ENCODE peak calls at places on chromosome 14, in ten cellular contexts. One of them, this sample, is unnamed.

GRCh38 chr14:62777510-62777909 is 267.7 kb downstream of the KCNH5 start:
- DNase-seq in testis: no peak
- DNase-seq in CD4-positive, CD25-positive, alpha-beta regulatory T cell: no peak
- DNase-seq in OCI-LY7: no peak
- DNase-seq in aorta: no peak
- DNase-seq in AG04450: no peak
- DNase-seq in mucosa of descending colon: no peak
- DNase-seq in GM04503: no peak
- DNase-seq in HTR-8/SVneo: no peak
- DNase-seq in K562: no peak
- DNase-seq in this sample: no peak

GRCh38 chr14:29637406-29637805 is 290.2 kb downstream of the PRKD1 start:
- DNase-seq in testis: peak; percentile 90
- DNase-seq in CD4-positive, CD25-positive, alpha-beta regulatory T cell: no peak
- DNase-seq in OCI-LY7: no peak
- DNase-seq in aorta: peak; percentile 59
- DNase-seq in AG04450: no peak
- DNase-seq in mucosa of descending colon: no peak
- DNase-seq in GM04503: peak; percentile 34
- DNase-seq in HTR-8/SVneo: no peak
- DNase-seq in K562: no peak
- DNase-seq in this sample: no peak

GRCh38 chr14:36556811-36557433 is 25.5 kb downstream of the NKX2-8 start:
- DNase-seq in testis: peak; percentile 27
- DNase-seq in CD4-positive, CD25-positive, alpha-beta regulatory T cell: no peak
- DNase-seq in OCI-LY7: peak; percentile 30
- DNase-seq in aorta: no peak
- DNase-seq in AG04450: no peak
- DNase-seq in mucosa of descending colon: no peak
- DNase-seq in GM04503: no peak
- DNase-seq in HTR-8/SVneo: peak; percentile 31
- DNase-seq in K562: peak; percentile 23
- DNase-seq in this sample: no peak

GRCh38 chr14:104227806-104228205 is 89.4 kb downstream of the KIF26A start:
- DNase-seq in testis: no peak
- DNase-seq in CD4-positive, CD25-positive, alpha-beta regulatory T cell: no peak
- DNase-seq in OCI-LY7: peak; percentile 33
- DNase-seq in aorta: no peak
- DNase-seq in AG04450: no peak
- DNase-seq in mucosa of descending colon: peak; percentile 25
- DNase-seq in GM04503: no peak
- DNase-seq in HTR-8/SVneo: no peak
- DNase-seq in K562: no peak
- DNase-seq in this sample: no peak

GRCh38 chr14:99659333-99659741 is 14.4 kb downstream of the HHIPL1 start:
- DNase-seq in testis: no peak
- DNase-seq in CD4-positive, CD25-positive, alpha-beta regulatory T cell: no peak
- DNase-seq in OCI-LY7: no peak
- DNase-seq in aorta: no peak
- DNase-seq in AG04450: no peak
- DNase-seq in mucosa of descending colon: no peak
- DNase-seq in GM04503: no peak
- DNase-seq in HTR-8/SVneo: no peak
- DNase-seq in K562: no peak
- DNase-seq in this sample: no peak

GRCh38 chr14:29682789-29683188 is 244.9 kb downstream of the PRKD1 start:
- DNase-seq in testis: no peak
- DNase-seq in CD4-positive, CD25-positive, alpha-beta regulatory T cell: no peak
- DNase-seq in OCI-LY7: no peak
- DNase-seq in aorta: peak; percentile 41
- DNase-seq in AG04450: no peak
- DNase-seq in mucosa of descending colon: no peak
- DNase-seq in GM04503: no peak
- DNase-seq in HTR-8/SVneo: no peak
- DNase-seq in K562: no peak
- DNase-seq in this sample: no peak

GRCh38 chr14:105879503-105879866 is 353.1 kb downstream of the TMEM121 start:
- DNase-seq in testis: no peak
- DNase-seq in CD4-positive, CD25-positive, alpha-beta regulatory T cell: no peak
- DNase-seq in OCI-LY7: no peak
- DNase-seq in aorta: no peak
- DNase-seq in AG04450: no peak
- DNase-seq in mucosa of descending colon: no peak
- DNase-seq in GM04503: no peak
- DNase-seq in HTR-8/SVneo: no peak
- DNase-seq in K562: no peak
- DNase-seq in this sample: no peak

GRCh38 chr14:80955434-80955939 is at the start of gene TSHR:
- DNase-seq in testis: no peak
- DNase-seq in CD4-positive, CD25-positive, alpha-beta regulatory T cell: no peak
- DNase-seq in OCI-LY7: peak; percentile 69
- DNase-seq in aorta: no peak
- DNase-seq in AG04450: no peak
- DNase-seq in mucosa of descending colon: no peak
- DNase-seq in GM04503: no peak
- DNase-seq in HTR-8/SVneo: no peak
- DNase-seq in K562: peak; percentile 4
- DNase-seq in this sample: no peak

GRCh38 chr14:105465209-105466031 is 9.2 kb upstream of the CRIP2 start:
- DNase-seq in testis: no peak
- DNase-seq in CD4-positive, CD25-positive, alpha-beta regulatory T cell: no peak
- DNase-seq in OCI-LY7: no peak
- DNase-seq in aorta: no peak
- DNase-seq in AG04450: no peak
- DNase-seq in mucosa of descending colon: no peak
- DNase-seq in GM04503: no peak
- DNase-seq in HTR-8/SVneo: no peak
- DNase-seq in K562: no peak
- DNase-seq in this sample: peak; percentile 27

GRCh38 chr14:90522585-90523191 is 125.9 kb downstream of the CALM1 start:
- DNase-seq in testis: peak; percentile 96
- DNase-seq in CD4-positive, CD25-positive, alpha-beta regulatory T cell: no peak
- DNase-seq in OCI-LY7: no peak
- DNase-seq in aorta: peak; percentile 85
- DNase-seq in AG04450: no peak
- DNase-seq in mucosa of descending colon: peak; percentile 52
- DNase-seq in GM04503: no peak
- DNase-seq in HTR-8/SVneo: no peak
- DNase-seq in K562: no peak
- DNase-seq in this sample: no peak

GRCh38 chr14:82075566-82075965 is 541.9 kb upstream of the SEL1L start:
- DNase-seq in testis: peak; percentile 64
- DNase-seq in CD4-positive, CD25-positive, alpha-beta regulatory T cell: no peak
- DNase-seq in OCI-LY7: peak; percentile 31
- DNase-seq in aorta: peak; percentile 51
- DNase-seq in AG04450: no peak
- DNase-seq in mucosa of descending colon: no peak
- DNase-seq in GM04503: no peak
- DNase-seq in HTR-8/SVneo: no peak
- DNase-seq in K562: no peak
- DNase-seq in this sample: no peak

GRCh38 chr14:102786758-102787157 is 9.5 kb downstream of the TRAF3 start:
- DNase-seq in testis: no peak
- DNase-seq in CD4-positive, CD25-positive, alpha-beta regulatory T cell: no peak
- DNase-seq in OCI-LY7: no peak
- DNase-seq in aorta: no peak
- DNase-seq in AG04450: no peak
- DNase-seq in mucosa of descending colon: no peak
- DNase-seq in GM04503: no peak
- DNase-seq in HTR-8/SVneo: no peak
- DNase-seq in K562: no peak
- DNase-seq in this sample: no peak

GRCh38 chr14:89617142-89617460 is 200.1 kb upstream of the FOXN3 start:
- DNase-seq in testis: no peak
- DNase-seq in CD4-positive, CD25-positive, alpha-beta regulatory T cell: no peak
- DNase-seq in OCI-LY7: no peak
- DNase-seq in aorta: no peak
- DNase-seq in AG04450: no peak
- DNase-seq in mucosa of descending colon: no peak
- DNase-seq in GM04503: peak; percentile 1
- DNase-seq in HTR-8/SVneo: no peak
- DNase-seq in K562: no peak
- DNase-seq in this sample: no peak

GRCh38 chr14:72305555-72305954 is 373.3 kb downstream of the RGS6 start:
- DNase-seq in testis: no peak
- DNase-seq in CD4-positive, CD25-positive, alpha-beta regulatory T cell: no peak
- DNase-seq in OCI-LY7: no peak
- DNase-seq in aorta: no peak
- DNase-seq in AG04450: no peak
- DNase-seq in mucosa of descending colon: no peak
- DNase-seq in GM04503: no peak
- DNase-seq in HTR-8/SVneo: no peak
- DNase-seq in K562: no peak
- DNase-seq in this sample: no peak

GRCh38 chr14:62002636-62003035 is 240.4 kb downstream of the SNAPC1 start:
- DNase-seq in testis: no peak
- DNase-seq in CD4-positive, CD25-positive, alpha-beta regulatory T cell: no peak
- DNase-seq in OCI-LY7: no peak
- DNase-seq in aorta: no peak
- DNase-seq in AG04450: no peak
- DNase-seq in mucosa of descending colon: no peak
- DNase-seq in GM04503: no peak
- DNase-seq in HTR-8/SVneo: no peak
- DNase-seq in K562: no peak
- DNase-seq in this sample: peak; percentile 86

GRCh38 chr14:94005324-94005723 is 8.2 kb downstream of the CCDC197 start:
- DNase-seq in testis: no peak
- DNase-seq in CD4-positive, CD25-positive, alpha-beta regulatory T cell: no peak
- DNase-seq in OCI-LY7: peak; percentile 51
- DNase-seq in aorta: no peak
- DNase-seq in AG04450: no peak
- DNase-seq in mucosa of descending colon: no peak
- DNase-seq in GM04503: no peak
- DNase-seq in HTR-8/SVneo: no peak
- DNase-seq in K562: peak; percentile 31
- DNase-seq in this sample: no peak

GRCh38 chr14:23610815-23611289 is 25.3 kb upstream of the DHRS2 start:
- DNase-seq in testis: no peak
- DNase-seq in CD4-positive, CD25-positive, alpha-beta regulatory T cell: no peak
- DNase-seq in OCI-LY7: no peak
- DNase-seq in aorta: no peak
- DNase-seq in AG04450: no peak
- DNase-seq in mucosa of descending colon: no peak
- DNase-seq in GM04503: no peak
- DNase-seq in HTR-8/SVneo: no peak
- DNase-seq in K562: no peak
- DNase-seq in this sample: no peak

GRCh38 chr14:35789651-35790050 is 19.4 kb downstream of the RALGAPA1 start:
- DNase-seq in testis: no peak
- DNase-seq in CD4-positive, CD25-positive, alpha-beta regulatory T cell: no peak
- DNase-seq in OCI-LY7: no peak
- DNase-seq in aorta: no peak
- DNase-seq in AG04450: no peak
- DNase-seq in mucosa of descending colon: no peak
- DNase-seq in GM04503: no peak
- DNase-seq in HTR-8/SVneo: no peak
- DNase-seq in K562: no peak
- DNase-seq in this sample: peak; percentile 61

GRCh38 chr14:68564826-68565760 is 227.8 kb downstream of the ZFP36L1 start:
- DNase-seq in testis: no peak
- DNase-seq in CD4-positive, CD25-positive, alpha-beta regulatory T cell: no peak
- DNase-seq in OCI-LY7: no peak
- DNase-seq in aorta: no peak
- DNase-seq in AG04450: no peak
- DNase-seq in mucosa of descending colon: no peak
- DNase-seq in GM04503: no peak
- DNase-seq in HTR-8/SVneo: no peak
- DNase-seq in K562: peak; percentile 38
- DNase-seq in this sample: peak; percentile 36

GRCh38 chr14:96363751-96364336 is 518 bp downstream of the GSKIP start:
- DNase-seq in testis: peak; percentile 49
- DNase-seq in CD4-positive, CD25-positive, alpha-beta regulatory T cell: no peak
- DNase-seq in OCI-LY7: peak; percentile 61
- DNase-seq in aorta: peak; percentile 63
- DNase-seq in AG04450: no peak
- DNase-seq in mucosa of descending colon: peak; percentile 77
- DNase-seq in GM04503: peak; percentile 35
- DNase-seq in HTR-8/SVneo: peak; percentile 24
- DNase-seq in K562: peak; percentile 13
- DNase-seq in this sample: peak; percentile 63

GRCh38 chr14:63875311-63875710 is 22.5 kb downstream of the SYNE2 start:
- DNase-seq in testis: no peak
- DNase-seq in CD4-positive, CD25-positive, alpha-beta regulatory T cell: no peak
- DNase-seq in OCI-LY7: no peak
- DNase-seq in aorta: no peak
- DNase-seq in AG04450: no peak
- DNase-seq in mucosa of descending colon: no peak
- DNase-seq in GM04503: no peak
- DNase-seq in HTR-8/SVneo: no peak
- DNase-seq in K562: no peak
- DNase-seq in this sample: peak; percentile 60

GRCh38 chr14:89141862-89142261 is 275.2 kb downstream of the FOXN3 start:
- DNase-seq in testis: no peak
- DNase-seq in CD4-positive, CD25-positive, alpha-beta regulatory T cell: no peak
- DNase-seq in OCI-LY7: no peak
- DNase-seq in aorta: no peak
- DNase-seq in AG04450: no peak
- DNase-seq in mucosa of descending colon: no peak
- DNase-seq in GM04503: no peak
- DNase-seq in HTR-8/SVneo: no peak
- DNase-seq in K562: no peak
- DNase-seq in this sample: peak; percentile 58

GRCh38 chr14:101972126-101972785 is 7.9 kb downstream of the DYNC1H1 start:
- DNase-seq in testis: peak; percentile 80
- DNase-seq in CD4-positive, CD25-positive, alpha-beta regulatory T cell: no peak
- DNase-seq in OCI-LY7: no peak
- DNase-seq in aorta: peak; percentile 90
- DNase-seq in AG04450: peak; percentile 98
- DNase-seq in mucosa of descending colon: peak; percentile 79
- DNase-seq in GM04503: peak; percentile 99
- DNase-seq in HTR-8/SVneo: peak; percentile 94
- DNase-seq in K562: peak; percentile 48
- DNase-seq in this sample: peak; percentile 99

GRCh38 chr14:100573009-100573756 is 14.0 kb downstream of the BEGAIN start:
- DNase-seq in testis: no peak
- DNase-seq in CD4-positive, CD25-positive, alpha-beta regulatory T cell: no peak
- DNase-seq in OCI-LY7: peak; percentile 78
- DNase-seq in aorta: no peak
- DNase-seq in AG04450: no peak
- DNase-seq in mucosa of descending colon: no peak
- DNase-seq in GM04503: no peak
- DNase-seq in HTR-8/SVneo: no peak
- DNase-seq in K562: no peak
- DNase-seq in this sample: no peak

GRCh38 chr14:102086346-102086971 is 385 bp downstream of the HSP90AA1 start:
- DNase-seq in testis: peak; percentile 53
- DNase-seq in CD4-positive, CD25-positive, alpha-beta regulatory T cell: peak; percentile 62
- DNase-seq in OCI-LY7: peak; percentile 70
- DNase-seq in aorta: peak; percentile 76
- DNase-seq in AG04450: peak; percentile 29
- DNase-seq in mucosa of descending colon: peak; percentile 76
- DNase-seq in GM04503: peak; percentile 19
- DNase-seq in HTR-8/SVneo: no peak
- DNase-seq in K562: peak; percentile 64
- DNase-seq in this sample: peak; percentile 46

GRCh38 chr14:31510222-31510621 is 22.4 kb upstream of the GPR33 start:
- DNase-seq in testis: no peak
- DNase-seq in CD4-positive, CD25-positive, alpha-beta regulatory T cell: no peak
- DNase-seq in OCI-LY7: peak; percentile 39
- DNase-seq in aorta: no peak
- DNase-seq in AG04450: no peak
- DNase-seq in mucosa of descending colon: no peak
- DNase-seq in GM04503: no peak
- DNase-seq in HTR-8/SVneo: peak; percentile 49
- DNase-seq in K562: peak; percentile 12
- DNase-seq in this sample: peak; percentile 20

GRCh38 chr14:32224731-32225377 is 21.8 kb upstream of the RNU6-8 start:
- DNase-seq in testis: no peak
- DNase-seq in CD4-positive, CD25-positive, alpha-beta regulatory T cell: no peak
- DNase-seq in OCI-LY7: no peak
- DNase-seq in aorta: peak; percentile 52
- DNase-seq in AG04450: no peak
- DNase-seq in mucosa of descending colon: no peak
- DNase-seq in GM04503: no peak
- DNase-seq in HTR-8/SVneo: peak; percentile 53
- DNase-seq in K562: peak; percentile 28
- DNase-seq in this sample: peak; percentile 60

GRCh38 chr14:24817638-24818053 is 183.7 kb upstream of the GZMB start:
- DNase-seq in testis: no peak
- DNase-seq in CD4-positive, CD25-positive, alpha-beta regulatory T cell: no peak
- DNase-seq in OCI-LY7: no peak
- DNase-seq in aorta: no peak
- DNase-seq in AG04450: no peak
- DNase-seq in mucosa of descending colon: no peak
- DNase-seq in GM04503: no peak
- DNase-seq in HTR-8/SVneo: peak; percentile 55
- DNase-seq in K562: no peak
- DNase-seq in this sample: no peak

This sample was measured in mammary epithelial cell.